ENCODE peak calls at places on chromosomes 7 and 10, in five cellular contexts. H, O, Z, F and V are unnamed samples. For H3K9me3, the result is how much of the 10 kb centered on the place peaks cover.

GRCh38 chr10:30182191-30183075 is 123.0 kb upstream of the JCAD start:
- DNase-seq in O (peak), H (peak), F (peak), Z (peak), V (no peak)

GRCh38 chr7:130886438-130887135 is 152.6 kb upstream of the KLF14 start:
- DNase-seq in H (no peak), F (no peak), O (no peak), Z (no peak), V (no peak)

GRCh38 chr7:105738133-105738532 is 138.3 kb downstream of the ATXN7L1 start:
- DNase-seq in H (no peak), O (no peak), F (no peak), Z (no peak), V (no peak)

GRCh38 chr7:29102554-29103151 is 43.7 kb downstream of the CPVL start:
- DNase-seq in Z (no peak), F (peak), H (peak), O (peak), V (peak)

GRCh38 chr10:63530409-63530808 is 9.2 kb downstream of the REEP3 start:
- DNase-seq in O (no peak), H (no peak), Z (no peak), F (no peak), V (no peak)

GRCh38 chr10:77909755-77910375 is 16.7 kb downstream of the DLG5 start:
- DNase-seq in H (peak), F (peak), Z (peak), O (peak), V (peak)

GRCh38 chr10:29142516-29143314 is 146.2 kb upstream of the LYZL1 start:
- DNase-seq in Z (no peak), O (no peak), H (no peak), F (no peak), V (no peak)

GRCh38 chr7:27148776-27149641 is 1.4 kb upstream of the HOXA6 start:
- DNase-seq in Z (no peak), F (no peak), H (peak), O (peak), V (no peak)

GRCh38 chr7:117830422-117830954 is 42.8 kb downstream of the CTTNBP2 start:
- DNase-seq in H (no peak), F (no peak), O (no peak), Z (no peak), V (peak)

GRCh38 chr10:79487296-79488194 is 24.8 kb upstream of the EIF5AL1 start:
- DNase-seq in F (peak), H (peak), Z (no peak), O (peak), V (peak)

GRCh38 chr10:133079836-133080682 is 7.7 kb upstream of the ADGRA1 start:
- DNase-seq in Z (no peak), O (no peak), F (no peak), H (peak), V (no peak)

GRCh38 chr7:45716380-45717203 is 142.4 kb downstream of the ADCY1 start:
- DNase-seq in Z (no peak), O (no peak), H (no peak), F (no peak), V (no peak)

GRCh38 chr10:25226775-25227682 is 52.2 kb downstream of the GPR158 start:
- DNase-seq in Z (no peak), H (peak), F (peak), O (peak), V (peak)

GRCh38 chr10:113590581-113590980 is 37.7 kb downstream of the HABP2 start:
- DNase-seq in O (no peak), F (no peak), Z (no peak), H (no peak), V (no peak)

GRCh38 chr7:15832996-15833395 is 146.5 kb upstream of the MEOX2 start:
- DNase-seq in Z (peak), O (peak), F (no peak), H (no peak), V (peak)

GRCh38 chr7:5282464-5283316 is at the start of gene SLC29A4:
- DNase-seq in Z (no peak), H (no peak), F (no peak), O (peak), V (peak)

GRCh38 chr7:22579961-22580360 is 80.0 kb upstream of the STEAP1B start:
- DNase-seq in H (no peak), F (no peak), O (no peak), Z (no peak), V (no peak)

GRCh38 chr7:112152186-112152585 is 54.0 kb downstream of the DOCK4 start:
- DNase-seq in F (no peak), O (no peak), H (no peak), Z (no peak), V (no peak)

DNA sequence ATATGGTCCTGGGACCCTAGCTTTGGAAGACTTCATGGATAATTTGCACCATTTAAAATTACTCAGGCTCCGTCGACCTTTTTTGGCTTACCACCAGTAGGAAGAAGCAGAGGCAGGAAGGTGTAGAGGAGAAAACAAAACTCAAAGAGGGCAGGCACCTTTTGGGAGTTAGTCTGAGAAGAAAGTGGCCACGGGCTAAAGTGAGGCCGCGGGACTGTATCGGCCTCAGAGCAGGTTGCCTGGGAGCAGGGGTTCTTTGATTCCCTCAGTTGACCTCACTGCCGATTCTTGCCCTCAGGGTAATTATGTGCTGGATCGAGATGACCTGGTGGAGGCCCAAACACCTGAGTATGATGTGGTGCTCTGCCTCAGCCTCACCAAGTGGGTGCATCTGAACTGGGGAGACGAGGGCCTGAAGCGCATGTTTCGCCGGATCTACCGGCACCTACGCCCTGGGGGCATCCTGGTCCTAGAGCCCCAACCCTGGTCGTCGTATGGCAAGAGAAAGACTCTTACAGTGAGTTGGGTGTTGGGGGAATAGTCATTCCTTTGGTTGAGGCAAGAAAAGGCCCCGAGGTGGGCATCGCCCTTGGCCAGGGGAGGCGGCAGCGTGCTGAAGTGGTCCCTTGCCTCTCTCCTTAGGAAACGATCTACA is 3.1 kb downstream of the MEPCE start:
- DNase-seq in Z (no peak), O (no peak), F (no peak), H (no peak), V (no peak)
- H3K4me3 ChIP-seq in Z (no peak), O (peak), F (no peak), H (no peak), V (no peak)

DNA sequence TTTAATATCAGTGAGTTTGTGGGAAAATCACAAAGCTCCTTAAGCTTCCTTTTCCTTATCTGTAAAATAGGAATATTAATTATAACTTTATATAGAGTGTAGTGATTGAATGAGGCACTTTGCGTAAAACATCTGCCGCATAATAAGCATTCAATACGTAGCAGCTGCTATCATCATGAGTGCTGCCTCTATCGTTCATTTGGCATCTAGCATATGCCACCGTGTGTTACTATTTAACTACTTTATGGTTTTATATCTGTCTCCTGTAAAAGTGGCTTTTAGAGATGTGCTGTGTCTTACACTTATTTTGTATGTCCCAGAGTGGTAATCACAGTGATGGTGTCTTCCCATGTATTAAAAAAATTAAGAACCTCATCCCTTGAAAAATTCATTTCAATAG is 729.6 kb downstream of the SORCS3 start:
- DNase-seq in O (no peak), H (no peak), Z (no peak), F (no peak), V (peak)
- H3K9me3 ChIP-seq in O (under half), H (under half), Z (under half), F (under half), V (under half)

DNA sequence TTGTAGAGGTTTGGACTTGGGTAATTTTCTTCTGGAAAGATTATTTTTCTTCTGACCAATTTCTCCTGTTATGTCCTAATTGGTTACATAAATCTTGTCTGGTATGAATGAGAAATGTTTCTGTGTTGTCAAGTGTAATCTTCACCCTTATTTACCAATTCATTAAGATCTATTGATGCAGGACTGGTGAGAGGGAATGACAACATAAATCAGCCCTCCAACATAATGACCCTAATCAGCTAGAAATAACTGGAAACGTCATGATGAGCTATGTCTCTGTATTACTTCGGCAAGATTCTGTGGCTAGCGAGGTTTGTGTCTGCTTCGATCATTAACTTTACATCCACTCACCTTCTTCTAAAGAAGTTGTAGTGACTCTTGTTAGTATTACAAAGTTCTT is 3.5 kb downstream of the FOXP2 start:
- DNase-seq in F (no peak), H (no peak), O (no peak), Z (no peak), V (no peak)
- H3K4me3 ChIP-seq in F (no peak), H (no peak), O (no peak), Z (no peak), V (no peak)

DNA sequence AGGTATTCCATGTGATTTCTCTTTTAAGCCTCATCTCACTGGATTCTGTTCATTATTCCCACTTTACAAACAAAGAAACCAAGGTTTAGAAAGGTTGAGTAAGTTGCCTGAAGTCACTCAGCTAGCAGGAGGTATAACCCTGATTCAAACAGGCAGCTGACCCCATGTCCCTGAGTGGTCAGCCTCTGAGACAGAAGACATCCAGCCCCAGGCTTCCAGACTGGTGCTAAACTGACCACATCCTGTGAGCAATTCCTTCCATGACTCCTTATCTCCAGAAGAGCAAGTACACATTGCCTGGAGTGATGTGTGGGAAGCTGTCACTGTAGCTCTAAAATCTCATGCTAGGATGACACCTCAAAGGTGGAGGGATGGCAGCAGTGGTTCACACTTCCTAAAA is 3.7 kb downstream of the PLPP4 start:
- DNase-seq in Z (no peak), H (no peak), O (no peak), F (peak), V (no peak)
- H3K9me3 ChIP-seq in Z (under half), H (under half), O (under half), F (under half), V (under half)

DNA sequence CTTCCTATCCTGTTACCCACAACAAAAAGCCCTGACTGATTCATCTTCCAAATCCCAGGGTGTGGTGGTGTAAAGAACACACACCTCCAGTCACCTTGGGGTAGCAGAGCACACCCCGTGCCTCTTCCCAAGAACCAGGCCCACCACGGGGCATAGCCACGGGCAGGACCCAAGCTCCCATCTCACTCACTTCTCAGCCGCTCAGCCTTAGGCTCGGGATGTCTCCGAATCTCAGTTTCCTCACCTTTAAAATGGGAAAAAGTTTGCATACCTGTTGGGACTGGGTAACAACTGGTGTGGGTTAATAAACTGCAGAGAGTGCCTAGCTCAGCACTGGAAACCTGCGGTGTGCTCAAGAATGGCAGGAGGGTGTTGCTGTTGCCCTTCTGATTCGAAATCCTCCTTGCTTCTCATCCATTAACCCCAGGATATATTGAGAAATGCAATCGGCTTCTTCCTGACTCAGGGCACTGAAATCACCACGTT is 138.9 kb downstream of the FGFR2 start:
- DNase-seq in O (no peak), Z (no peak), F (no peak), H (no peak), V (no peak)
- H3K4me3 ChIP-seq in O (no peak), Z (no peak), F (no peak), H (no peak), V (no peak)

DNA sequence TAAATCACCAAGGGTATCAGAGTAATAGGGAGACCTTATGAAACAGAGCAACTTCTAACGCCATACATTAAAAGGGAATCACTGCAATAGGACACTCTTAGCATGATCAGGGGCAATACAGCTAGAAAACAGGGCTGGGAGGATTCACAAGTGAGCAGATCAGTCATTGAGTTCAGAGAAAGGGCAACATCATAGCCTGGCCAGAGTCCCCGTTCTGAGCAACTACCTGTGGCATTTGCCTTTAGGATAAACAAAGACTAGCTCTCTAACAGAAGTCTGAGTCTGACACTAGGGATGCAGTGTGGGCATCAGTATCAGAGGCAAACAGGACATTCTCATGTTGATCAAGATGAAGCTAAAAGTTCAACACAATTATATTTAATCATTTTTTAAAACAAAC is 297.9 kb downstream of the DGKB start:
- DNase-seq in F (peak), O (peak), H (no peak), Z (no peak), V (no peak)
- H3K9me3 ChIP-seq in F (under half), O (under half), H (under half), Z (under half), V (under half)